ENCODE peak calls at places on chromosomes 4 and X, in ten cellular contexts. One of them, this sample, is unnamed.

GRCh38 chrX:128653524-128653923 is 601.3 kb upstream of the ACTRT1 start:
- DNase-seq in PC-9: no peak
- DNase-seq in aorta: no peak
- DNase-seq in type B pancreatic cell: no peak
- DNase-seq in EL: no peak
- DNase-seq in AG08395: no peak
- DNase-seq in left colon: no peak
- DNase-seq in osteocyte: no peak
- DNase-seq in stimulated activated CD4-positive, alpha-beta T cell treated with anti-CD3 and anti-CD28 coated beads, Interleukin-15, amount 100 ng/mL, for 1 hour: no peak
- DNase-seq in stomach: no peak
- DNase-seq in this sample: no peak

GRCh38 chr4:73740353-73740778 is at the start of gene CXCL8:
- DNase-seq in stomach: peak
- DNase-seq in aorta: peak
- DNase-seq in type B pancreatic cell: no peak
- DNase-seq in left colon: peak
- DNase-seq in stimulated activated CD4-positive, alpha-beta T cell treated with anti-CD3 and anti-CD28 coated beads, Interleukin-15, amount 100 ng/mL, for 1 hour: no peak
- DNase-seq in AG08395: peak
- DNase-seq in PC-9: peak
- DNase-seq in EL: peak
- DNase-seq in osteocyte: no peak
- DNase-seq in this sample: peak

GRCh38 chr4:148052448-148052847 is 320.6 kb downstream of the ARHGAP10 start:
- DNase-seq in type B pancreatic cell: no peak
- DNase-seq in left colon: no peak
- DNase-seq in AG08395: no peak
- DNase-seq in osteocyte: no peak
- DNase-seq in aorta: no peak
- DNase-seq in stomach: no peak
- DNase-seq in EL: no peak
- DNase-seq in stimulated activated CD4-positive, alpha-beta T cell treated with anti-CD3 and anti-CD28 coated beads, Interleukin-15, amount 100 ng/mL, for 1 hour: no peak
- DNase-seq in PC-9: no peak
- DNase-seq in this sample: no peak

GRCh38 chr4:184745747-184746531 is 12.0 kb upstream of the CENPU start:
- DNase-seq in type B pancreatic cell: no peak
- DNase-seq in aorta: peak
- DNase-seq in AG08395: peak
- DNase-seq in PC-9: peak
- DNase-seq in osteocyte: no peak
- DNase-seq in stomach: peak
- DNase-seq in EL: peak
- DNase-seq in left colon: peak
- DNase-seq in stimulated activated CD4-positive, alpha-beta T cell treated with anti-CD3 and anti-CD28 coated beads, Interleukin-15, amount 100 ng/mL, for 1 hour: peak
- DNase-seq in this sample: peak

GRCh38 chr4:28463184-28463690 is 1602.6 kb downstream of the STIM2 start:
- DNase-seq in aorta: no peak
- DNase-seq in PC-9: no peak
- DNase-seq in stomach: no peak
- DNase-seq in type B pancreatic cell: no peak
- DNase-seq in EL: no peak
- DNase-seq in left colon: no peak
- DNase-seq in osteocyte: no peak
- DNase-seq in AG08395: no peak
- DNase-seq in stimulated activated CD4-positive, alpha-beta T cell treated with anti-CD3 and anti-CD28 coated beads, Interleukin-15, amount 100 ng/mL, for 1 hour: no peak
- DNase-seq in this sample: no peak

GRCh38 chr4:95059630-95060029 is 301.9 kb downstream of the BMPR1B start:
- DNase-seq in left colon: no peak
- DNase-seq in stimulated activated CD4-positive, alpha-beta T cell treated with anti-CD3 and anti-CD28 coated beads, Interleukin-15, amount 100 ng/mL, for 1 hour: no peak
- DNase-seq in EL: no peak
- DNase-seq in stomach: no peak
- DNase-seq in type B pancreatic cell: no peak
- DNase-seq in osteocyte: no peak
- DNase-seq in PC-9: no peak
- DNase-seq in AG08395: no peak
- DNase-seq in aorta: no peak
- DNase-seq in this sample: no peak

GRCh38 chr4:100819505-100819904 is 301.7 kb upstream of the EMCN start:
- DNase-seq in stomach: no peak
- DNase-seq in osteocyte: no peak
- DNase-seq in EL: no peak
- DNase-seq in AG08395: no peak
- DNase-seq in stimulated activated CD4-positive, alpha-beta T cell treated with anti-CD3 and anti-CD28 coated beads, Interleukin-15, amount 100 ng/mL, for 1 hour: no peak
- DNase-seq in PC-9: no peak
- DNase-seq in aorta: no peak
- DNase-seq in type B pancreatic cell: no peak
- DNase-seq in left colon: no peak
- DNase-seq in this sample: no peak

GRCh38 chr4:6116696-6117285 is 83.6 kb downstream of the JAKMIP1 start:
- DNase-seq in stomach: peak
- DNase-seq in EL: no peak
- DNase-seq in type B pancreatic cell: no peak
- DNase-seq in AG08395: no peak
- DNase-seq in aorta: no peak
- DNase-seq in osteocyte: no peak
- DNase-seq in PC-9: no peak
- DNase-seq in left colon: no peak
- DNase-seq in stimulated activated CD4-positive, alpha-beta T cell treated with anti-CD3 and anti-CD28 coated beads, Interleukin-15, amount 100 ng/mL, for 1 hour: no peak
- DNase-seq in this sample: no peak

GRCh38 chr4:88919056-88919455 is 137.9 kb downstream of the FAM13A start:
- DNase-seq in osteocyte: no peak
- DNase-seq in aorta: no peak
- DNase-seq in left colon: no peak
- DNase-seq in stimulated activated CD4-positive, alpha-beta T cell treated with anti-CD3 and anti-CD28 coated beads, Interleukin-15, amount 100 ng/mL, for 1 hour: no peak
- DNase-seq in PC-9: no peak
- DNase-seq in AG08395: no peak
- DNase-seq in EL: no peak
- DNase-seq in stomach: no peak
- DNase-seq in type B pancreatic cell: no peak
- DNase-seq in this sample: no peak

GRCh38 chr4:152165146-152165545 is 370.7 kb downstream of the FBXW7 start:
- DNase-seq in type B pancreatic cell: no peak
- DNase-seq in aorta: no peak
- DNase-seq in stimulated activated CD4-positive, alpha-beta T cell treated with anti-CD3 and anti-CD28 coated beads, Interleukin-15, amount 100 ng/mL, for 1 hour: no peak
- DNase-seq in AG08395: no peak
- DNase-seq in PC-9: no peak
- DNase-seq in EL: peak
- DNase-seq in osteocyte: no peak
- DNase-seq in left colon: no peak
- DNase-seq in stomach: no peak
- DNase-seq in this sample: no peak

GRCh38 chr4:19224820-19225219 is 1026.9 kb upstream of the SLIT2 start:
- DNase-seq in stomach: no peak
- DNase-seq in left colon: no peak
- DNase-seq in EL: peak
- DNase-seq in osteocyte: no peak
- DNase-seq in PC-9: peak
- DNase-seq in type B pancreatic cell: no peak
- DNase-seq in AG08395: peak
- DNase-seq in aorta: no peak
- DNase-seq in stimulated activated CD4-positive, alpha-beta T cell treated with anti-CD3 and anti-CD28 coated beads, Interleukin-15, amount 100 ng/mL, for 1 hour: no peak
- DNase-seq in this sample: no peak

GRCh38 chr4:145488310-145488709 is 6.7 kb downstream of the SMAD1 start:
- DNase-seq in stimulated activated CD4-positive, alpha-beta T cell treated with anti-CD3 and anti-CD28 coated beads, Interleukin-15, amount 100 ng/mL, for 1 hour: no peak
- DNase-seq in type B pancreatic cell: no peak
- DNase-seq in aorta: no peak
- DNase-seq in PC-9: no peak
- DNase-seq in osteocyte: no peak
- DNase-seq in AG08395: no peak
- DNase-seq in EL: no peak
- DNase-seq in left colon: no peak
- DNase-seq in stomach: no peak
- DNase-seq in this sample: no peak

GRCh38 chrX:130691576-130691975 is 211.4 kb downstream of the ENOX2 start:
- DNase-seq in left colon: no peak
- DNase-seq in EL: no peak
- DNase-seq in stimulated activated CD4-positive, alpha-beta T cell treated with anti-CD3 and anti-CD28 coated beads, Interleukin-15, amount 100 ng/mL, for 1 hour: no peak
- DNase-seq in aorta: no peak
- DNase-seq in stomach: no peak
- DNase-seq in AG08395: no peak
- DNase-seq in osteocyte: no peak
- DNase-seq in type B pancreatic cell: no peak
- DNase-seq in PC-9: peak
- DNase-seq in this sample: no peak

GRCh38 chrX:46994096-46994495 is 81.9 kb downstream of the JADE3 start:
- DNase-seq in AG08395: no peak
- DNase-seq in aorta: no peak
- DNase-seq in type B pancreatic cell: no peak
- DNase-seq in PC-9: no peak
- DNase-seq in stomach: no peak
- DNase-seq in osteocyte: no peak
- DNase-seq in stimulated activated CD4-positive, alpha-beta T cell treated with anti-CD3 and anti-CD28 coated beads, Interleukin-15, amount 100 ng/mL, for 1 hour: no peak
- DNase-seq in EL: no peak
- DNase-seq in left colon: no peak
- DNase-seq in this sample: no peak

GRCh38 chr4:160947653-160948052 is 1216.1 kb downstream of the FSTL5 start:
- DNase-seq in left colon: no peak
- DNase-seq in PC-9: no peak
- DNase-seq in EL: no peak
- DNase-seq in aorta: no peak
- DNase-seq in type B pancreatic cell: no peak
- DNase-seq in stomach: no peak
- DNase-seq in stimulated activated CD4-positive, alpha-beta T cell treated with anti-CD3 and anti-CD28 coated beads, Interleukin-15, amount 100 ng/mL, for 1 hour: no peak
- DNase-seq in AG08395: no peak
- DNase-seq in osteocyte: no peak
- DNase-seq in this sample: no peak

GRCh38 chr4:148426643-148427042 is 15.6 kb downstream of the NR3C2 start:
- DNase-seq in osteocyte: no peak
- DNase-seq in AG08395: no peak
- DNase-seq in type B pancreatic cell: no peak
- DNase-seq in left colon: no peak
- DNase-seq in PC-9: no peak
- DNase-seq in EL: no peak
- DNase-seq in stomach: no peak
- DNase-seq in stimulated activated CD4-positive, alpha-beta T cell treated with anti-CD3 and anti-CD28 coated beads, Interleukin-15, amount 100 ng/mL, for 1 hour: no peak
- DNase-seq in aorta: no peak
- DNase-seq in this sample: no peak

GRCh38 chr4:140042634-140043033 is 111.3 kb downstream of the MAML3 start:
- DNase-seq in osteocyte: no peak
- DNase-seq in left colon: no peak
- DNase-seq in aorta: no peak
- DNase-seq in PC-9: no peak
- DNase-seq in AG08395: no peak
- DNase-seq in stomach: no peak
- DNase-seq in type B pancreatic cell: no peak
- DNase-seq in stimulated activated CD4-positive, alpha-beta T cell treated with anti-CD3 and anti-CD28 coated beads, Interleukin-15, amount 100 ng/mL, for 1 hour: no peak
- DNase-seq in EL: no peak
- DNase-seq in this sample: no peak

GRCh38 chrX:102669526-102669925 is 18.2 kb downstream of the GPRASP1 start:
- DNase-seq in left colon: no peak
- DNase-seq in type B pancreatic cell: no peak
- DNase-seq in aorta: no peak
- DNase-seq in EL: no peak
- DNase-seq in AG08395: no peak
- DNase-seq in stimulated activated CD4-positive, alpha-beta T cell treated with anti-CD3 and anti-CD28 coated beads, Interleukin-15, amount 100 ng/mL, for 1 hour: no peak
- DNase-seq in stomach: no peak
- DNase-seq in PC-9: no peak
- DNase-seq in osteocyte: no peak
- DNase-seq in this sample: no peak

GRCh38 chrX:132728296-132728695 is 230.1 kb downstream of the HS6ST2 start:
- DNase-seq in EL: no peak
- DNase-seq in type B pancreatic cell: no peak
- DNase-seq in left colon: no peak
- DNase-seq in PC-9: no peak
- DNase-seq in aorta: no peak
- DNase-seq in stimulated activated CD4-positive, alpha-beta T cell treated with anti-CD3 and anti-CD28 coated beads, Interleukin-15, amount 100 ng/mL, for 1 hour: no peak
- DNase-seq in stomach: no peak
- DNase-seq in AG08395: no peak
- DNase-seq in osteocyte: peak
- DNase-seq in this sample: no peak

GRCh38 chrX:32045149-32045548 is 973.3 kb upstream of the FTHL17 start:
- DNase-seq in type B pancreatic cell: no peak
- DNase-seq in osteocyte: no peak
- DNase-seq in left colon: no peak
- DNase-seq in aorta: no peak
- DNase-seq in stimulated activated CD4-positive, alpha-beta T cell treated with anti-CD3 and anti-CD28 coated beads, Interleukin-15, amount 100 ng/mL, for 1 hour: no peak
- DNase-seq in EL: no peak
- DNase-seq in stomach: no peak
- DNase-seq in AG08395: no peak
- DNase-seq in PC-9: no peak
- DNase-seq in this sample: no peak

GRCh38 chr4:170047774-170048354 is 21.7 kb upstream of the MFAP3L start:
- DNase-seq in left colon: peak
- DNase-seq in type B pancreatic cell: no peak
- DNase-seq in EL: peak
- DNase-seq in PC-9: no peak
- DNase-seq in aorta: no peak
- DNase-seq in osteocyte: no peak
- DNase-seq in stimulated activated CD4-positive, alpha-beta T cell treated with anti-CD3 and anti-CD28 coated beads, Interleukin-15, amount 100 ng/mL, for 1 hour: no peak
- DNase-seq in stomach: peak
- DNase-seq in AG08395: peak
- DNase-seq in this sample: no peak

GRCh38 chr4:46937493-46937892 is 28.4 kb upstream of the COX7B2 start:
- DNase-seq in type B pancreatic cell: no peak
- DNase-seq in osteocyte: no peak
- DNase-seq in stomach: no peak
- DNase-seq in PC-9: peak
- DNase-seq in aorta: no peak
- DNase-seq in AG08395: no peak
- DNase-seq in left colon: no peak
- DNase-seq in stimulated activated CD4-positive, alpha-beta T cell treated with anti-CD3 and anti-CD28 coated beads, Interleukin-15, amount 100 ng/mL, for 1 hour: no peak
- DNase-seq in EL: no peak
- DNase-seq in this sample: no peak

GRCh38 chr4:153518001-153518400 is 51.8 kb downstream of the TMEM131L start:
- DNase-seq in AG08395: no peak
- DNase-seq in osteocyte: no peak
- DNase-seq in EL: no peak
- DNase-seq in type B pancreatic cell: no peak
- DNase-seq in left colon: no peak
- DNase-seq in PC-9: no peak
- DNase-seq in stimulated activated CD4-positive, alpha-beta T cell treated with anti-CD3 and anti-CD28 coated beads, Interleukin-15, amount 100 ng/mL, for 1 hour: no peak
- DNase-seq in stomach: peak
- DNase-seq in aorta: no peak
- DNase-seq in this sample: no peak

This sample was measured in ureter.